ENCODE peak calls at places on chromosomes 7 and 10, in four cellular contexts. V is progenitor cell of endocrine pancreas, H is H9, U is cardiac fibroblast. E is an unnamed sample.

GRCh38 chr7:45147858-45148652 is 9.5 kb upstream of the RAMP3 start:
- DNase-seq in V (no peak), H (peak; percentile 29), U (no peak), E (no peak)

GRCh38 chr7:31053986-31054385 is 1.9 kb downstream of the ADCYAP1R1 start:
- DNase-seq in H (no peak), V (no peak), U (no peak), E (no peak)

GRCh38 chr10:103759100-103759781 is 96.1 kb downstream of the SH3PXD2A start:
- DNase-seq in V (no peak), H (no peak), U (peak; percentile 91), E (peak; percentile 87)

GRCh38 chr7:40935435-40935834 is 767.5 kb downstream of the INHBA start:
- DNase-seq in H (no peak), U (no peak), V (no peak), E (no peak)

GRCh38 chr7:30206466-30206865 is 71.7 kb downstream of the MTURN start:
- DNase-seq in V (no peak), H (no peak), U (peak; percentile 69), E (peak; percentile 83)

GRCh38 chr10:132934953-132935352 is 7.4 kb downstream of the CFAP46 start:
- DNase-seq in V (no peak), H (no peak), U (no peak), E (no peak)

GRCh38 chr10:114412907-114413386 is 8.6 kb upstream of the AFAP1L2 start:
- DNase-seq in H (no peak), U (peak; percentile 62), V (no peak), E (peak; percentile 67)

GRCh38 chr10:111113961-111114830 is 37.4 kb downstream of the ADRA2A start:
- DNase-seq in V (no peak), U (no peak), H (peak; percentile 20), E (no peak)

GRCh38 chr7:26197153-26198115 is 3.1 kb downstream of the HNRNPA2B1 start:
- DNase-seq in V (no peak), H (no peak), U (peak; percentile 40), E (no peak)

GRCh38 chr10:22447068-22447467 is 101.8 kb downstream of the SPAG6 start:
- DNase-seq in U (no peak), H (no peak), V (no peak), E (no peak)

GRCh38 chr10:7857259-7857658 is 39.0 kb downstream of the TAF3 start:
- DNase-seq in U (no peak), H (no peak), V (no peak), E (peak; percentile 6)

E was measured in fibroblast of lung.